ENCODE peak calls at places on chromosomes 5 and 9, in seven cellular contexts. W is type B pancreatic cell, D is AG10803, Y is stomach, G is neural crest cell, C is esophagus squamous epithelium, N is neural progenitor cell. T is an unnamed sample.
A peak's percentile ranks its signal among the peaks of the same experiment; 100 is the strongest.

GRCh38 chr5:82624018-82624417 is 345.9 kb upstream of the RPS23 start:
- DNase-seq in W (no peak), D (no peak), Y (no peak), G (no peak), C (no peak), N (no peak), T (no peak)

GRCh38 chr9:68522126-68522525 is 18.6 kb downstream of the TMEM252 start:
- DNase-seq in W (no peak), D (no peak), Y (no peak), G (no peak), C (no peak), N (no peak), T (no peak)

GRCh38 chr5:62742214-62742613 is 163.6 kb downstream of the LRRC70 start:
- DNase-seq in W (no peak), D (no peak), Y (no peak), G (no peak), C (no peak), N (no peak), T (no peak)

GRCh38 chr5:74055446-74056097 is 429.6 kb downstream of the ARHGEF28 start:
- DNase-seq in W (no peak), D (no peak), Y (no peak), G (no peak), C (no peak), N (no peak), T (no peak)

GRCh38 chr9:4102078-4102477 is 197.8 kb downstream of the GLIS3 start:
- DNase-seq in W (no peak), D (no peak), Y (no peak), G (no peak), C (no peak), N (no peak), T (no peak)

GRCh38 chr9:94922691-94923107 is 196.2 kb downstream of the AOPEP start:
- DNase-seq in W (no peak), D (peak; percentile 91), Y (no peak), G (no peak), C (no peak), N (no peak), T (peak; percentile 78)

GRCh38 chr5:106454050-106454449 is 1216.7 kb downstream of the EFNA5 start:
- DNase-seq in W (no peak), D (no peak), Y (no peak), G (no peak), C (no peak), N (no peak), T (no peak)

GRCh38 chr9:114330636-114331035 is 967 bp downstream of the ORM2 start:
- DNase-seq in W (no peak), D (no peak), Y (peak; percentile 47), G (no peak), C (no peak), N (no peak), T (no peak)

GRCh38 chr5:118224546-118224945 is 763.8 kb downstream of the DTWD2 start:
- DNase-seq in W (no peak), D (peak; percentile 57), Y (no peak), G (no peak), C (no peak), N (no peak), T (no peak)

GRCh38 chr5:140877262-140877581 is 2.1 kb downstream of the PCDHA12 start:
- DNase-seq in W (peak; percentile 72), D (no peak), Y (no peak), G (no peak), C (no peak), N (no peak), T (no peak)

GRCh38 chr5:140870221-140871201 is 1.8 kb downstream of the PCDHA11 start:
- DNase-seq in W (no peak), D (no peak), Y (no peak), G (no peak), C (no peak), N (no peak), T (no peak)

GRCh38 chr5:140869555-140869886 is 764 bp downstream of the PCDHA11 start:
- DNase-seq in W (no peak), D (no peak), Y (no peak), G (no peak), C (no peak), N (no peak), T (no peak)

DNA sequence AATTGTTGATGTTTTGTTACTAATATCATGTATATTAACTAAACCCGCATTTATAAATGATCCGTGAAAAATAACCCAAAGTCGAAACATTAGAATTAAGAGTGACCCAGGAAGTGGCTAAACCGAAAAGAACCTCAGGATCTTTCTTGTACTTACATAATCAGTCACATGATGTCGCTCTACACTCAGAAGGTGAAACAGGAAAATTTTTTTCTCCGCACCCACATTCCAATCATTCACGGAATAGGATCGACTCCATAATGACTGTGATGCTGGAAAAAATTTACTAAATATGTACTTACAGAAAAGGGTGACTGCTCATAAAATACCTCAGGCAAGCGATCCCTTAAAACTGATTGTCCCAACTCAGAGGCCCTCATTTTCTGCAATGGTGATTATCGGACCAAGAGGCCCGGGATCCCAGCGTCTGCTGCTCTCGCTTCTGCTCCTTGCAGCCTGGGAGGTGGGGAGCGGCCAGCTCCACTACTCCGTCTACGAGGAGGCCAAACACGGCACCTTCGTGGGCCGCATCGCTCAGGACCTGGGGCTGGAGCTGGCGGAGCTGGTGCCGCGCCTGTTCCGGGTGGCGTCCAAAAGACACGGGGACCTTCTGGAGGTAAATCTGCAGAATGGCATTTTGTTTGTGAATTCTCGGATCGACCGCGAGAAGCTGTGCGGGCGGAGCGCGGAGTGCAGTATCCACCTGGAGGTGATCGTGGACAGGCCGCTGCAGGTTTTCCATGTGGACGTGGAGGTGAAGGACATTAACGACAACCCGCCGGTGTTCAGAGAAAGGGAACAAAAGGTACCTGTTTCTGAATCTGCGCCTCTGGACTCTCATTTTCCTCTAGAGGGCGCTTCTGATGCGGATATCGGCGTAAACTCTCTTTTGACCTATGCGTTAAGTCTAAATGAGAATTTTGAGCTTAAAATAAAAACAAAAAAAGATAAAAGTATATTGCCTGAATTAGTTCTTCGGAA is at the start of gene PCDHA12:
- DNase-seq in W (no peak), D (no peak), Y (no peak), G (no peak), C (no peak), N (peak; percentile 68), T (peak; percentile 76)
- TF ChIP-seq CTCF in W (peak; percentile 72), D (no peak), Y (no peak), G (peak; percentile 68), C (no peak), N (peak; percentile 63), T (peak; percentile 68)

GRCh38 chr5:161966544-161966943 is 101.0 kb upstream of the GABRG2 start:
- DNase-seq in W (no peak), D (no peak), Y (no peak), G (peak; percentile 1), C (no peak), N (peak; percentile 43), T (peak; percentile 60)
- TF ChIP-seq CTCF in W (peak; percentile 49), D (no peak), Y (no peak), G (peak; percentile 57), C (no peak), N (peak; percentile 60), T (peak; percentile 69)

GRCh38 chr9:121266906-121267650 is 884 bp upstream of the GSN start:
- DNase-seq in W (no peak), D (peak; percentile 38), Y (no peak), G (no peak), C (no peak), N (no peak), T (no peak)

GRCh38 chr9:121269030-121269887 is 1.3 kb downstream of the GSN start:
- DNase-seq in W (no peak), D (peak; percentile 45), Y (peak; percentile 61), G (no peak), C (no peak), N (peak; percentile 72), T (no peak)

GRCh38 chr9:121267689-121268597 is at the start of gene GSN:
- DNase-seq in W (no peak), D (peak; percentile 66), Y (peak; percentile 88), G (peak; percentile 43), C (no peak), N (peak; percentile 88), T (peak; percentile 49)

GRCh38 chr9:121269888-121270254 is 1.9 kb downstream of the GSN start:
- DNase-seq in W (no peak), D (no peak), Y (no peak), G (no peak), C (no peak), N (no peak), T (no peak)

GRCh38 chr9:121268598-121269029 is 652 bp downstream of the GSN start:
- DNase-seq in W (no peak), D (no peak), Y (no peak), G (no peak), C (no peak), N (no peak), T (no peak)
- TF ChIP-seq CTCF in W (no peak), D (no peak), Y (no peak), G (no peak), C (no peak), N (no peak), T (no peak)

GRCh38 chr5:64670277-64670676 is 20.0 kb upstream of the SHISAL2B start:
- DNase-seq in W (no peak), D (no peak), Y (no peak), G (no peak), C (no peak), N (no peak), T (no peak)

GRCh38 chr5:64666058-64666457 is 24.2 kb upstream of the SHISAL2B start:
- DNase-seq in W (no peak), D (peak; percentile 17), Y (no peak), G (no peak), C (no peak), N (no peak), T (peak; percentile 37)

GRCh38 chr5:64667068-64667467 is 23.2 kb upstream of the SHISAL2B start:
- DNase-seq in W (no peak), D (no peak), Y (no peak), G (no peak), C (no peak), N (no peak), T (no peak)

GRCh38 chr5:64665243-64665642 is 25.1 kb upstream of the SHISAL2B start:
- DNase-seq in W (no peak), D (no peak), Y (no peak), G (no peak), C (no peak), N (no peak), T (no peak)
- TF ChIP-seq CTCF in W (no peak), D (no peak), Y (no peak), G (no peak), C (no peak), N (no peak), T (no peak)

DNA sequence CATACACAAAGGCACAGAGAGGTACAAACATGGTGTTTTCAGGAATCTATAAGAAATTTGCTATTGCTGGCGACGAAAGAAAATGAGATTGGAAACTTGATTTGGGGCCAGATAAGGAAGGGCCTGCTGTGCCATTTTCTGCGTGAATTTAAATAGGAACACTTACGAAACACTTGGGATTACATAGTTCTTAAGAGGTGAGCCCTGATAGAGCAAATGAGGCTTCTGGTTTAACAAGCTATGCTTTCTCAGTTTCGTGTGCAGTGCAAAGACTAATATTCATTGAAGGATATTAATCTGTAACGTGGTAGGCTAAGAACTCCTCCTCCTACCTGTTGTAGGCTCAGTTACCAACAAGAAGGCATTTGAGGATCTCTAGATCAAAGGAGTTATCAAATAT is 93.1 kb downstream of the CDK5RAP2 start:
- DNase-seq in W (no peak), D (no peak), Y (no peak), G (no peak), C (no peak), N (no peak), T (no peak)
- TF ChIP-seq CTCF in W (no peak), D (no peak), Y (no peak), G (no peak), C (no peak), N (no peak), T (no peak)

T was measured in MCF 10A.